ENCODE peak calls at places on chromosomes 12 and 14, in eight cellular contexts. One of them, this sample, is unnamed.

GRCh38 chr12:52367876-52368275 is 595 bp upstream of the KRT85 start:
- DNase-seq in mesenchymal stem cell: no peak
- DNase-seq in cerebellum: no peak
- DNase-seq in NCI-H1417 treated with DMSO at 0.1 percent for 48 hours: no peak
- DNase-seq in hippocampal formation: no peak
- DNase-seq in left colon: no peak
- DNase-seq in A172: no peak
- DNase-seq in GM23248: no peak
- DNase-seq in this sample: no peak

GRCh38 chr12:56630180-56630632 is at the start of gene BAZ2A:
- DNase-seq in A172: peak
- DNase-seq in hippocampal formation: peak
- DNase-seq in GM23248: peak
- DNase-seq in mesenchymal stem cell: peak
- DNase-seq in cerebellum: peak
- DNase-seq in left colon: peak
- DNase-seq in NCI-H1417 treated with DMSO at 0.1 percent for 48 hours: peak
- DNase-seq in this sample: peak

GRCh38 chr14:90820958-90821357 is 4.7 kb upstream of the TTC7B start:
- DNase-seq in NCI-H1417 treated with DMSO at 0.1 percent for 48 hours: no peak
- DNase-seq in GM23248: peak
- DNase-seq in hippocampal formation: peak
- DNase-seq in mesenchymal stem cell: no peak
- DNase-seq in left colon: no peak
- DNase-seq in cerebellum: peak
- DNase-seq in A172: peak
- DNase-seq in this sample: peak

GRCh38 chr12:79191391-79191790 is 326.8 kb downstream of the SYT1 start:
- DNase-seq in A172: no peak
- DNase-seq in NCI-H1417 treated with DMSO at 0.1 percent for 48 hours: no peak
- DNase-seq in left colon: no peak
- DNase-seq in cerebellum: no peak
- DNase-seq in hippocampal formation: no peak
- DNase-seq in mesenchymal stem cell: no peak
- DNase-seq in GM23248: no peak
- DNase-seq in this sample: no peak

GRCh38 chr14:99215277-99215676 is 56.7 kb downstream of the BCL11B start:
- DNase-seq in mesenchymal stem cell: no peak
- DNase-seq in left colon: no peak
- DNase-seq in cerebellum: peak
- DNase-seq in NCI-H1417 treated with DMSO at 0.1 percent for 48 hours: no peak
- DNase-seq in A172: no peak
- DNase-seq in hippocampal formation: no peak
- DNase-seq in GM23248: peak
- DNase-seq in this sample: peak

GRCh38 chr14:96178674-96179321 is 25.8 kb upstream of the BDKRB2 start:
- DNase-seq in left colon: no peak
- DNase-seq in cerebellum: no peak
- DNase-seq in GM23248: peak
- DNase-seq in A172: no peak
- DNase-seq in NCI-H1417 treated with DMSO at 0.1 percent for 48 hours: no peak
- DNase-seq in hippocampal formation: no peak
- DNase-seq in mesenchymal stem cell: peak
- DNase-seq in this sample: no peak

GRCh38 chr12:111389635-111390034 is 16.1 kb upstream of the SH2B3 start:
- DNase-seq in NCI-H1417 treated with DMSO at 0.1 percent for 48 hours: no peak
- DNase-seq in GM23248: no peak
- DNase-seq in A172: no peak
- DNase-seq in mesenchymal stem cell: no peak
- DNase-seq in hippocampal formation: no peak
- DNase-seq in cerebellum: no peak
- DNase-seq in left colon: no peak
- DNase-seq in this sample: no peak

GRCh38 chr12:117408161-117408791 is 46.9 kb upstream of the NOS1 start:
- DNase-seq in GM23248: peak
- DNase-seq in NCI-H1417 treated with DMSO at 0.1 percent for 48 hours: no peak
- DNase-seq in A172: peak
- DNase-seq in left colon: peak
- DNase-seq in mesenchymal stem cell: no peak
- DNase-seq in hippocampal formation: peak
- DNase-seq in cerebellum: peak
- DNase-seq in this sample: no peak

GRCh38 chr12:118189761-118190181 is 53.8 kb downstream of the PEBP1 start:
- DNase-seq in cerebellum: peak
- DNase-seq in mesenchymal stem cell: peak
- DNase-seq in GM23248: peak
- DNase-seq in hippocampal formation: peak
- DNase-seq in left colon: no peak
- DNase-seq in A172: peak
- DNase-seq in NCI-H1417 treated with DMSO at 0.1 percent for 48 hours: no peak
- DNase-seq in this sample: no peak

GRCh38 chr12:69428351-69429048 is 41.7 kb upstream of the FRS2 start:
- DNase-seq in hippocampal formation: no peak
- DNase-seq in A172: no peak
- DNase-seq in mesenchymal stem cell: no peak
- DNase-seq in left colon: no peak
- DNase-seq in cerebellum: no peak
- DNase-seq in GM23248: no peak
- DNase-seq in NCI-H1417 treated with DMSO at 0.1 percent for 48 hours: no peak
- DNase-seq in this sample: no peak

GRCh38 chr12:108611884-108612415 is 14.1 kb upstream of the TMEM119 start:
- DNase-seq in hippocampal formation: no peak
- DNase-seq in A172: peak
- DNase-seq in GM23248: peak
- DNase-seq in left colon: no peak
- DNase-seq in cerebellum: no peak
- DNase-seq in NCI-H1417 treated with DMSO at 0.1 percent for 48 hours: no peak
- DNase-seq in mesenchymal stem cell: peak
- DNase-seq in this sample: no peak

GRCh38 chr14:29030970-29031369 is 264.4 kb downstream of the FOXG1 start:
- DNase-seq in A172: no peak
- DNase-seq in GM23248: no peak
- DNase-seq in NCI-H1417 treated with DMSO at 0.1 percent for 48 hours: no peak
- DNase-seq in hippocampal formation: no peak
- DNase-seq in cerebellum: no peak
- DNase-seq in left colon: no peak
- DNase-seq in mesenchymal stem cell: no peak
- DNase-seq in this sample: no peak

GRCh38 chr14:24334431-24335271 is at the start of gene ADCY4:
- DNase-seq in A172: no peak
- DNase-seq in cerebellum: peak
- DNase-seq in mesenchymal stem cell: peak
- DNase-seq in hippocampal formation: no peak
- DNase-seq in left colon: no peak
- DNase-seq in GM23248: peak
- DNase-seq in NCI-H1417 treated with DMSO at 0.1 percent for 48 hours: no peak
- DNase-seq in this sample: no peak

GRCh38 chr12:98002887-98003493 is 512.4 kb upstream of the TMPO start:
- DNase-seq in A172: peak
- DNase-seq in cerebellum: peak
- DNase-seq in mesenchymal stem cell: peak
- DNase-seq in GM23248: peak
- DNase-seq in left colon: no peak
- DNase-seq in NCI-H1417 treated with DMSO at 0.1 percent for 48 hours: peak
- DNase-seq in hippocampal formation: peak
- DNase-seq in this sample: peak

GRCh38 chr12:108826807-108827721 is 30.3 kb downstream of the SSH1 start:
- DNase-seq in GM23248: peak
- DNase-seq in hippocampal formation: no peak
- DNase-seq in A172: peak
- DNase-seq in cerebellum: peak
- DNase-seq in left colon: no peak
- DNase-seq in mesenchymal stem cell: no peak
- DNase-seq in NCI-H1417 treated with DMSO at 0.1 percent for 48 hours: no peak
- DNase-seq in this sample: no peak

GRCh38 chr12:131797588-131797934 is 30.6 kb upstream of the MMP17 start:
- DNase-seq in hippocampal formation: no peak
- DNase-seq in GM23248: no peak
- DNase-seq in cerebellum: no peak
- DNase-seq in left colon: no peak
- DNase-seq in mesenchymal stem cell: no peak
- DNase-seq in A172: no peak
- DNase-seq in NCI-H1417 treated with DMSO at 0.1 percent for 48 hours: no peak
- DNase-seq in this sample: no peak

GRCh38 chr14:34450542-34450915 is 11.5 kb downstream of the SPTSSA start:
- DNase-seq in mesenchymal stem cell: no peak
- DNase-seq in cerebellum: no peak
- DNase-seq in left colon: no peak
- DNase-seq in NCI-H1417 treated with DMSO at 0.1 percent for 48 hours: peak
- DNase-seq in GM23248: no peak
- DNase-seq in hippocampal formation: no peak
- DNase-seq in A172: no peak
- DNase-seq in this sample: no peak

GRCh38 chr12:85076688-85077430 is 40.7 kb downstream of the LRRIQ1 start:
- DNase-seq in left colon: no peak
- DNase-seq in NCI-H1417 treated with DMSO at 0.1 percent for 48 hours: peak
- DNase-seq in cerebellum: peak
- DNase-seq in hippocampal formation: peak
- DNase-seq in GM23248: peak
- DNase-seq in mesenchymal stem cell: peak
- DNase-seq in A172: peak
- DNase-seq in this sample: peak

GRCh38 chr14:37230551-37231194 is 32.9 kb downstream of the MIPOL1 start:
- DNase-seq in mesenchymal stem cell: peak
- DNase-seq in cerebellum: peak
- DNase-seq in NCI-H1417 treated with DMSO at 0.1 percent for 48 hours: peak
- DNase-seq in A172: peak
- DNase-seq in left colon: no peak
- DNase-seq in GM23248: peak
- DNase-seq in hippocampal formation: peak
- DNase-seq in this sample: peak

GRCh38 chr12:103036581-103037214 is 79.2 kb downstream of the ASCL1 start:
- DNase-seq in GM23248: no peak
- DNase-seq in left colon: no peak
- DNase-seq in mesenchymal stem cell: no peak
- DNase-seq in cerebellum: no peak
- DNase-seq in NCI-H1417 treated with DMSO at 0.1 percent for 48 hours: no peak
- DNase-seq in A172: no peak
- DNase-seq in hippocampal formation: no peak
- DNase-seq in this sample: no peak

GRCh38 chr12:793037-793436 is 40.7 kb downstream of the WNK1 start:
- DNase-seq in GM23248: peak
- DNase-seq in left colon: no peak
- DNase-seq in A172: no peak
- DNase-seq in mesenchymal stem cell: no peak
- DNase-seq in cerebellum: no peak
- DNase-seq in NCI-H1417 treated with DMSO at 0.1 percent for 48 hours: no peak
- DNase-seq in hippocampal formation: no peak
- DNase-seq in this sample: no peak

GRCh38 chr14:44962573-44963528 is 861 bp downstream of the TOGARAM1 start:
- DNase-seq in mesenchymal stem cell: peak
- DNase-seq in cerebellum: peak
- DNase-seq in hippocampal formation: peak
- DNase-seq in GM23248: peak
- DNase-seq in A172: no peak
- DNase-seq in left colon: peak
- DNase-seq in NCI-H1417 treated with DMSO at 0.1 percent for 48 hours: no peak
- DNase-seq in this sample: no peak

GRCh38 chr14:24416932-24417619 is 12.4 kb downstream of the CBLN3 start:
- DNase-seq in GM23248: no peak
- DNase-seq in mesenchymal stem cell: no peak
- DNase-seq in A172: no peak
- DNase-seq in left colon: no peak
- DNase-seq in cerebellum: no peak
- DNase-seq in hippocampal formation: no peak
- DNase-seq in NCI-H1417 treated with DMSO at 0.1 percent for 48 hours: no peak
- DNase-seq in this sample: no peak

GRCh38 chr12:76236640-76237039 is 111.6 kb downstream of the BBS10 start:
- DNase-seq in cerebellum: no peak
- DNase-seq in hippocampal formation: no peak
- DNase-seq in GM23248: peak
- DNase-seq in NCI-H1417 treated with DMSO at 0.1 percent for 48 hours: no peak
- DNase-seq in mesenchymal stem cell: peak
- DNase-seq in A172: peak
- DNase-seq in left colon: no peak
- DNase-seq in this sample: no peak